ENCODE peak calls at places on chromosomes 6 and 20, in four cellular contexts. I, X, Y and Q are unnamed samples.

GRCh38 chr20:24718277-24718676 is 230.8 kb upstream of the CST7 start:
- DNase-seq in I (no peak), X (no peak), Y (no peak), Q (no peak)

GRCh38 chr6:3290501-3291211 is 31.9 kb downstream of the PSMG4 start:
- DNase-seq in I (no peak), X (no peak), Y (peak; percentile 5), Q (no peak)

GRCh38 chr20:2973574-2973973 is 69.8 kb upstream of the GNRH2 start:
- DNase-seq in I (peak; percentile 6), X (no peak), Y (no peak), Q (no peak)

GRCh38 chr20:3631534-3631933 is 31.7 kb downstream of the GFRA4 start:
- DNase-seq in I (no peak), X (no peak), Y (no peak), Q (no peak)

GRCh38 chr20:53950031-53950430 is 120.4 kb downstream of the BCAS1 start:
- DNase-seq in I (no peak), X (peak; percentile 21), Y (no peak), Q (no peak)

GRCh38 chr6:42204768-42205282 is 10.1 kb upstream of the GUCA1B start:
- DNase-seq in I (no peak), X (no peak), Y (no peak), Q (no peak)

GRCh38 chr6:68559052-68559451 is 76.0 kb upstream of the ADGRB3 start:
- DNase-seq in I (no peak), X (no peak), Y (no peak), Q (no peak)

GRCh38 chr6:42627674-42628073 is 63.8 kb downstream of the UBR2 start:
- DNase-seq in I (no peak), X (peak; percentile 33), Y (no peak), Q (no peak)

GRCh38 chr20:3785240-3786125 is 1.1 kb downstream of the CENPB start:
- DNase-seq in I (peak; percentile 28), X (no peak), Y (no peak), Q (no peak)

GRCh38 chr6:26576929-26577719 is 19.6 kb upstream of the ABT1 start:
- DNase-seq in I (peak; percentile 84), X (peak; percentile 78), Y (peak; percentile 54), Q (no peak)

GRCh38 chr6:128339635-128340436 is 180.6 kb downstream of the PTPRK start:
- DNase-seq in I (no peak), X (peak; percentile 5), Y (no peak), Q (no peak)

GRCh38 chr20:46011631-46012482 is 3.1 kb downstream of the MMP9 start:
- DNase-seq in I (peak; percentile 42), X (peak; percentile 50), Y (no peak), Q (no peak)

GRCh38 chr20:57791178-57791945 is 81.5 kb upstream of the PMEPA1 start:
- DNase-seq in I (no peak), X (no peak), Y (no peak), Q (no peak)

GRCh38 chr20:1803216-1804128 is 91.7 kb upstream of the SIRPA start:
- DNase-seq in I (peak; percentile 93), X (peak; percentile 81), Y (no peak), Q (peak; percentile 37)

GRCh38 chr6:4153514-4153985 is 18.2 kb upstream of the ECI2 start:
- DNase-seq in I (no peak), X (no peak), Y (no peak), Q (no peak)

GRCh38 chr6:40164345-40164755 is 230.1 kb upstream of the MOCS1 start:
- DNase-seq in I (no peak), X (no peak), Y (peak; percentile 50), Q (no peak)

GRCh38 chr20:16243470-16243869 is 329.8 kb downstream of the KIF16B start:
- DNase-seq in I (no peak), X (no peak), Y (no peak), Q (no peak)

GRCh38 chr6:108121612-108122011 is 44.2 kb upstream of the NR2E1 start:
- DNase-seq in I (no peak), X (no peak), Y (no peak), Q (no peak)

GRCh38 chr6:105330913-105331312 is 72.0 kb downstream of the PREP start:
- DNase-seq in I (no peak), X (no peak), Y (no peak), Q (no peak)

GRCh38 chr20:37413023-37413334 is 67.0 kb downstream of the SRC start:
- DNase-seq in I (no peak), X (no peak), Y (no peak), Q (no peak)

GRCh38 chr6:111552999-111553398 is 52.7 kb downstream of the TRAF3IP2 start:
- DNase-seq in I (no peak), X (no peak), Y (no peak), Q (no peak)

GRCh38 chr20:34791289-34792020 is 34.0 kb downstream of the NCOA6 start:
- DNase-seq in I (peak; percentile 28), X (peak; percentile 69), Y (no peak), Q (no peak)

GRCh38 chr6:161137839-161138544 is 135.9 kb downstream of the AGPAT4 start:
- DNase-seq in I (no peak), X (no peak), Y (no peak), Q (no peak)

GRCh38 chr6:42315991-42316378 is 98.3 kb upstream of the MRPS10 start:
- DNase-seq in I (no peak), X (peak; percentile 92), Y (no peak), Q (no peak)

GRCh38 chr6:12423852-12424251 is 133.7 kb downstream of the EDN1 start:
- DNase-seq in I (no peak), X (peak; percentile 35), Y (no peak), Q (no peak)

GRCh38 chr6:144006731-144007454 is 1.2 kb downstream of the PLAGL1 start:
- DNase-seq in I (peak; percentile 24), X (peak; percentile 65), Y (peak; percentile 22), Q (no peak)

GRCh38 chr20:2671977-2672376 is 8.0 kb upstream of the IDH3B start:
- DNase-seq in I (peak; percentile 40), X (no peak), Y (no peak), Q (no peak)

GRCh38 chr20:21380711-21381110 is 16.6 kb downstream of the NKX2-4 start:
- DNase-seq in I (no peak), X (no peak), Y (peak; percentile 13), Q (no peak)

GRCh38 chr6:47484616-47485015 is 7.0 kb downstream of the CD2AP start:
- DNase-seq in I (no peak), X (peak; percentile 61), Y (no peak), Q (no peak)

GRCh38 chr6:84553527-84553926 is 210.9 kb downstream of the TBX18 start:
- DNase-seq in I (no peak), X (no peak), Y (no peak), Q (no peak)

GRCh38 chr6:129490551-129491245 is 219.3 kb downstream of the ARHGAP18 start:
- DNase-seq in I (no peak), X (peak; percentile 97), Y (peak; percentile 27), Q (no peak)

GRCh38 chr20:49685809-49686208 is 27.9 kb downstream of the B4GALT5 start:
- DNase-seq in I (no peak), X (peak; percentile 74), Y (no peak), Q (no peak)

DNA sequence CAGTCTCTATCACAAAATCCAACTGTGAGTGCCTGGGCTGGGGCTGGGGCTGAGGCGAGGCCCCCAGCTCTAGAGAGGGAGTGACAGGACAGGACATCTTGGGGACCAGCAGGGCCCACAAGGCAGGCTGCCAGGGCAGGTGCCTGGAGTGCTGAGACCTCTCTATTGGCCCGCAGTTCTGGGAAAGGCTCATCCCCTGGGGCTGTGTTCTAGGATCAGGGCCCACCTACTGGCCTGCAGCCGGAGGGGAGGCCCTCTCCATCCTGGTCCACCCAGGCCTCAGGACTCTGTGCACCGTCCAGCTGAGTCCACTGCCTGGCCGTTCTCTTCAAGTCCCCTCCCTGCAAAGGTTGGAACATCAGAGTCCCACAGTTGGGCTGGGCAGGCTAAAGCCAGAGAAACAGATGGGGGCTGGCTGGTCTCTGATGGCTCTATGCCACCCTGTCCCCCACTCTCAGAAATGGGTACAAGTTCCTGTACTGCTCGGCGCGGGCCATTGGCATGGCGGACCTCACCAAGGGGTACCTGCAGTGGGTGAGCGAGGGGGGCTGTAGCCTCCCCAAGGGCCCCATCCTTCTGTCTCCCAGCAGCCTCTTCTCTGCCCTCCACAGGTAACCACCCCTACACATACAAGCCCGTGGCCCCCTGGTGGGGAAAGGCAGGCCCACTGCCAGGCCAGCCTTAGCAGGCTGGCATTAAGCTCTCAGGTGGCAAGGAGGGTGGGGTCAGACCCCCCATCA is 9.0 kb downstream of the EMILIN3 start:
- DNase-seq in I (no peak), X (no peak), Y (no peak), Q (no peak)
- TF ChIP-seq CTCF in I (no peak), X (no peak), Y (no peak), Q (peak; percentile 11)

GRCh38 chr6:88358846-88359245 is 192.7 kb upstream of the CNR1 start:
- DNase-seq in I (no peak), X (peak; percentile 29), Y (no peak), Q (no peak)

GRCh38 chr6:88360203-88360797 is 194.2 kb upstream of the CNR1 start:
- DNase-seq in I (no peak), X (peak; percentile 80), Y (no peak), Q (no peak)

GRCh38 chr6:88361754-88362153 is 195.6 kb upstream of the CNR1 start:
- DNase-seq in I (no peak), X (no peak), Y (no peak), Q (no peak)

GRCh38 chr6:88361298-88361697 is 195.2 kb upstream of the CNR1 start:
- DNase-seq in I (no peak), X (no peak), Y (no peak), Q (no peak)

GRCh38 chr6:88359530-88360202 is 193.5 kb upstream of the CNR1 start:
- DNase-seq in I (peak; percentile 15), X (no peak), Y (no peak), Q (no peak)
- TF ChIP-seq CTCF in I (peak; percentile 3), X (no peak), Y (no peak), Q (no peak)

DNA sequence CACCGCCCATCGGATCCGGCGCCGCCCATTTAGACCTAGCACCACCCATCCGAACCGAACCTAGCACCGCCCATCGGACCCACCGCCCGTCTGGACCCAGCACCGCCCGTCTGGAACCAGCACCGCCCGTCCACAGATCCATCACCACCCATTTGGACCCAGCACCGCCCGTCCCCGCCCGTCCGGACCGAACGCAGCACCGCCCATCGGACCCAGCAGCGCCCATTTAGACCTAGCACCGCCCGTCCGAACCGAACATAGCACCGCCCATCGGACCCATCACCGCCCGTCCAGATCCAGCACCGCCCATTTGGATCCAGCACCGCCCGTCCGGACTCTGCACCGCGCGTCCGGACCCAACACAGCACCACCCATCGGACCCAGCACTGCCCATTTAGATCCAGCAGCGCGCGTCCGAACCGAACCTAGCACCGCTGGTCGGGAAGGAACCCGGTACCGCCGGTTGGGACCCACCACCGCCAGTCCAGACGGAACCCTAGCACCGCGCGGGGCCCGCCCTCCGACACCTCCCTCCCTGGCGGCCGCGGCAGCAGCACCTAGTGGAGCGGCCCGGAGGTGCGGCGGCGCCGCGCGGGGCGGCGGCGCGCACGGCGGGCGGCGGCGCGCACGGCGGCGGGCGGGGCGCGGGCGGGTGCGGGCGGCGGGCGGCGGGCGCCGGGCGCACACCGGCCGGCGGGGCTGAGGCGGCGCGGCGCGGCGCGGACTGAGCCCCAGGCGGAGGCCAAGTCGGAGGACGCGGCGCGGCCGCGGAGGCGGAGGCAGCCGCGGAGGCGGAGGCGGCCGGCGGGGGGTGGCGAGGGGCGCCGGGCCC is at the start of gene AFDN:
- DNase-seq in I (peak; percentile 89), X (peak; percentile 66), Y (peak; percentile 75), Q (peak; percentile 53)
- TF ChIP-seq CTCF in I (peak; percentile 45), X (peak; percentile 37), Y (peak; percentile 56), Q (peak; percentile 51)

DNA sequence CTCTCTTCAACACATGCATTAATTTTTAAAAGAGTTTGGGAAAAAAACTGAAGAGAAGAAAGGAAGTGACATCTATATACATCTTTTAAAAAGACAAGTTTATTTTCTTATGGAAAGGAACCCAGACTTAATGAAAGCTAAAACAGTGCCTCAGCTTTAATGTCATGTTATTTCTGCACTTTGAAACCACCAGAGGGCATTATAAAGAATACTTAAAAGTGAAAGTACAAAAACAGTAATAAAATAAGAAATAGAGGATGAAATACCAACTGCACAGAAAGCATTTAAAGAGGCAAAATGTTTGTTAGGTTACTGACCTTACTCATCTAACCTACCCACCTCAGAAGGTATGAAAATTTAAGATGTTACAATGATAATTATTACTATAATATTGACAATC is 98.8 kb downstream of the HUS1B start:
- DNase-seq in I (no peak), X (peak; percentile 10), Y (no peak), Q (no peak)
- TF ChIP-seq CTCF in I (peak; percentile 16), X (peak; percentile 31), Y (no peak), Q (peak; percentile 20)